ENCODE peak calls at places on chromosomes 16 and 17, in ten cellular contexts. One of them, this sample, is unnamed.

GRCh38 chr17:80446645-80447405 is 29.6 kb downstream of the NPTX1 start:
- DNase-seq in RWPE2: no peak
- DNase-seq in transverse colon: no peak
- DNase-seq in RWPE1: no peak
- DNase-seq in substantia nigra: no peak
- DNase-seq in cardiac muscle cell: no peak
- DNase-seq in ascending aorta: no peak
- DNase-seq in naive thymus-derived CD4-positive, alpha-beta T cell: no peak
- DNase-seq in CD4-positive, alpha-beta memory T cell: no peak
- DNase-seq in mesendoderm: no peak
- DNase-seq in this sample: no peak

GRCh38 chr17:56973520-56973919 is 4.4 kb upstream of the SCPEP1 start:
- DNase-seq in RWPE2: no peak
- DNase-seq in transverse colon: no peak
- DNase-seq in RWPE1: peak
- DNase-seq in substantia nigra: no peak
- DNase-seq in cardiac muscle cell: no peak
- DNase-seq in ascending aorta: no peak
- DNase-seq in naive thymus-derived CD4-positive, alpha-beta T cell: no peak
- DNase-seq in CD4-positive, alpha-beta memory T cell: no peak
- DNase-seq in mesendoderm: no peak
- DNase-seq in this sample: peak

GRCh38 chr17:79855331-79856124 is 16.3 kb upstream of the CBX4 start:
- DNase-seq in RWPE2: peak
- DNase-seq in transverse colon: no peak
- DNase-seq in RWPE1: no peak
- DNase-seq in substantia nigra: no peak
- DNase-seq in cardiac muscle cell: no peak
- DNase-seq in ascending aorta: no peak
- DNase-seq in naive thymus-derived CD4-positive, alpha-beta T cell: no peak
- DNase-seq in CD4-positive, alpha-beta memory T cell: no peak
- DNase-seq in mesendoderm: no peak
- DNase-seq in this sample: no peak

GRCh38 chr17:60269417-60269816 is 119.6 kb downstream of the CA4 start:
- DNase-seq in RWPE2: no peak
- DNase-seq in transverse colon: no peak
- DNase-seq in RWPE1: no peak
- DNase-seq in substantia nigra: no peak
- DNase-seq in cardiac muscle cell: no peak
- DNase-seq in ascending aorta: no peak
- DNase-seq in naive thymus-derived CD4-positive, alpha-beta T cell: no peak
- DNase-seq in CD4-positive, alpha-beta memory T cell: no peak
- DNase-seq in mesendoderm: no peak
- DNase-seq in this sample: no peak

GRCh38 chr16:3188925-3189825 is 1.2 kb downstream of the OR1F1 start:
- DNase-seq in RWPE2: peak
- DNase-seq in transverse colon: no peak
- DNase-seq in RWPE1: peak
- DNase-seq in substantia nigra: no peak
- DNase-seq in cardiac muscle cell: peak
- DNase-seq in ascending aorta: no peak
- DNase-seq in naive thymus-derived CD4-positive, alpha-beta T cell: no peak
- DNase-seq in CD4-positive, alpha-beta memory T cell: no peak
- DNase-seq in mesendoderm: peak
- DNase-seq in this sample: no peak

GRCh38 chr17:76132574-76133338 is 8.3 kb downstream of the FOXJ1 start:
- DNase-seq in RWPE2: peak
- DNase-seq in transverse colon: peak
- DNase-seq in RWPE1: peak
- DNase-seq in substantia nigra: no peak
- DNase-seq in cardiac muscle cell: no peak
- DNase-seq in ascending aorta: no peak
- DNase-seq in naive thymus-derived CD4-positive, alpha-beta T cell: no peak
- DNase-seq in CD4-positive, alpha-beta memory T cell: no peak
- DNase-seq in mesendoderm: peak
- DNase-seq in this sample: peak

GRCh38 chr17:4250887-4251286 is 12.9 kb downstream of the ANKFY1 start:
- DNase-seq in RWPE2: no peak
- DNase-seq in transverse colon: no peak
- DNase-seq in RWPE1: no peak
- DNase-seq in substantia nigra: no peak
- DNase-seq in cardiac muscle cell: no peak
- DNase-seq in ascending aorta: no peak
- DNase-seq in naive thymus-derived CD4-positive, alpha-beta T cell: no peak
- DNase-seq in CD4-positive, alpha-beta memory T cell: no peak
- DNase-seq in mesendoderm: no peak
- DNase-seq in this sample: no peak

GRCh38 chr16:17408296-17408695 is 62.5 kb downstream of the XYLT1 start:
- DNase-seq in RWPE2: no peak
- DNase-seq in transverse colon: no peak
- DNase-seq in RWPE1: no peak
- DNase-seq in substantia nigra: no peak
- DNase-seq in cardiac muscle cell: no peak
- DNase-seq in ascending aorta: no peak
- DNase-seq in naive thymus-derived CD4-positive, alpha-beta T cell: no peak
- DNase-seq in CD4-positive, alpha-beta memory T cell: no peak
- DNase-seq in mesendoderm: no peak
- DNase-seq in this sample: no peak

GRCh38 chr17:12007466-12007865 is 10.2 kb upstream of the ZNF18 start:
- DNase-seq in RWPE2: no peak
- DNase-seq in transverse colon: no peak
- DNase-seq in RWPE1: no peak
- DNase-seq in substantia nigra: no peak
- DNase-seq in cardiac muscle cell: no peak
- DNase-seq in ascending aorta: no peak
- DNase-seq in naive thymus-derived CD4-positive, alpha-beta T cell: no peak
- DNase-seq in CD4-positive, alpha-beta memory T cell: no peak
- DNase-seq in mesendoderm: no peak
- DNase-seq in this sample: no peak

GRCh38 chr17:77829871-77830799 is 128.4 kb upstream of the TNRC6C start:
- DNase-seq in RWPE2: peak
- DNase-seq in transverse colon: no peak
- DNase-seq in RWPE1: peak
- DNase-seq in substantia nigra: no peak
- DNase-seq in cardiac muscle cell: no peak
- DNase-seq in ascending aorta: peak
- DNase-seq in naive thymus-derived CD4-positive, alpha-beta T cell: no peak
- DNase-seq in CD4-positive, alpha-beta memory T cell: no peak
- DNase-seq in mesendoderm: no peak
- DNase-seq in this sample: no peak

GRCh38 chr17:62996221-62996620 is 30.2 kb downstream of the TANC2 start:
- DNase-seq in RWPE2: no peak
- DNase-seq in transverse colon: no peak
- DNase-seq in RWPE1: no peak
- DNase-seq in substantia nigra: no peak
- DNase-seq in cardiac muscle cell: no peak
- DNase-seq in ascending aorta: no peak
- DNase-seq in naive thymus-derived CD4-positive, alpha-beta T cell: no peak
- DNase-seq in CD4-positive, alpha-beta memory T cell: no peak
- DNase-seq in mesendoderm: no peak
- DNase-seq in this sample: no peak

GRCh38 chr17:2902546-2902945 is 106.3 kb downstream of the RAP1GAP2 start:
- DNase-seq in RWPE2: no peak
- DNase-seq in transverse colon: no peak
- DNase-seq in RWPE1: no peak
- DNase-seq in substantia nigra: no peak
- DNase-seq in cardiac muscle cell: no peak
- DNase-seq in ascending aorta: no peak
- DNase-seq in naive thymus-derived CD4-positive, alpha-beta T cell: no peak
- DNase-seq in CD4-positive, alpha-beta memory T cell: no peak
- DNase-seq in mesendoderm: no peak
- DNase-seq in this sample: no peak

GRCh38 chr17:81652901-81653771 is 3.2 kb downstream of the PDE6G start:
- DNase-seq in RWPE2: no peak
- DNase-seq in transverse colon: no peak
- DNase-seq in RWPE1: no peak
- DNase-seq in substantia nigra: no peak
- DNase-seq in cardiac muscle cell: no peak
- DNase-seq in ascending aorta: no peak
- DNase-seq in naive thymus-derived CD4-positive, alpha-beta T cell: no peak
- DNase-seq in CD4-positive, alpha-beta memory T cell: no peak
- DNase-seq in mesendoderm: peak
- DNase-seq in this sample: no peak

GRCh38 chr16:4290236-4290830 is 17.5 kb upstream of the TFAP4 start:
- DNase-seq in RWPE2: no peak
- DNase-seq in transverse colon: no peak
- DNase-seq in RWPE1: peak
- DNase-seq in substantia nigra: no peak
- DNase-seq in cardiac muscle cell: peak
- DNase-seq in ascending aorta: no peak
- DNase-seq in naive thymus-derived CD4-positive, alpha-beta T cell: no peak
- DNase-seq in CD4-positive, alpha-beta memory T cell: no peak
- DNase-seq in mesendoderm: peak
- DNase-seq in this sample: peak

GRCh38 chr17:67421869-67422273 is 44.8 kb downstream of the PITPNC1 start:
- DNase-seq in RWPE2: peak
- DNase-seq in transverse colon: peak
- DNase-seq in RWPE1: peak
- DNase-seq in substantia nigra: no peak
- DNase-seq in cardiac muscle cell: no peak
- DNase-seq in ascending aorta: no peak
- DNase-seq in naive thymus-derived CD4-positive, alpha-beta T cell: peak
- DNase-seq in CD4-positive, alpha-beta memory T cell: peak
- DNase-seq in mesendoderm: peak
- DNase-seq in this sample: no peak

GRCh38 chr16:3131755-3132377 is 3.0 kb upstream of the ZNF213 start:
- DNase-seq in RWPE2: no peak
- DNase-seq in transverse colon: peak
- DNase-seq in RWPE1: peak
- DNase-seq in substantia nigra: no peak
- DNase-seq in cardiac muscle cell: peak
- DNase-seq in ascending aorta: no peak
- DNase-seq in naive thymus-derived CD4-positive, alpha-beta T cell: peak
- DNase-seq in CD4-positive, alpha-beta memory T cell: no peak
- DNase-seq in mesendoderm: peak
- DNase-seq in this sample: no peak

DNA sequence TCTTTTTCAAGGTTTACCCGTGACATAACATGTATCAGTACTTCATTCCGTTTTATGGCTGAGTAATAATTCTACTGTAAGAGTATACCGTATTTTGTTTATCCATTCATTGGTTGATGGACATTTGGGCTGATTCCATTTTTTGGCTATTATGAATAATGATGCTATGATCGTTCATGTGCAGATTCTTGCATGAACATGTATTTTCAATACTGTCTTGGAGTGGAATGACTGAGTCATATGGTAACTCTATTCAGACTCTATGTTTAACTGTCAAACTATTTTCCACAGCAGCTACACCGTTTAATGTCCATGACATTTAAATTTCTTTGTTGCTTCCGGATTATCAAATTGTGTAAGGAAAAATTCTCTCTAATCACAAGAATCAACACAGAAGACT is 17.9 kb downstream of the BFAR start:
- DNase-seq in RWPE2: no peak
- DNase-seq in transverse colon: no peak
- DNase-seq in RWPE1: peak
- DNase-seq in substantia nigra: no peak
- DNase-seq in cardiac muscle cell: no peak
- DNase-seq in ascending aorta: no peak
- DNase-seq in naive thymus-derived CD4-positive, alpha-beta T cell: no peak
- DNase-seq in CD4-positive, alpha-beta memory T cell: no peak
- DNase-seq in mesendoderm: no peak
- DNase-seq in this sample: no peak
- H3K27ac ChIP-seq in RWPE2: peak
- H3K27ac ChIP-seq in transverse colon: no peak
- H3K27ac ChIP-seq in RWPE1: peak
- H3K27ac ChIP-seq in substantia nigra: no peak
- H3K27ac ChIP-seq in cardiac muscle cell: no peak
- H3K27ac ChIP-seq in ascending aorta: no peak
- H3K27ac ChIP-seq in naive thymus-derived CD4-positive, alpha-beta T cell: no peak
- H3K27ac ChIP-seq in CD4-positive, alpha-beta memory T cell: no peak
- H3K27ac ChIP-seq in mesendoderm: no peak
- H3K27ac ChIP-seq in this sample: no peak

DNA sequence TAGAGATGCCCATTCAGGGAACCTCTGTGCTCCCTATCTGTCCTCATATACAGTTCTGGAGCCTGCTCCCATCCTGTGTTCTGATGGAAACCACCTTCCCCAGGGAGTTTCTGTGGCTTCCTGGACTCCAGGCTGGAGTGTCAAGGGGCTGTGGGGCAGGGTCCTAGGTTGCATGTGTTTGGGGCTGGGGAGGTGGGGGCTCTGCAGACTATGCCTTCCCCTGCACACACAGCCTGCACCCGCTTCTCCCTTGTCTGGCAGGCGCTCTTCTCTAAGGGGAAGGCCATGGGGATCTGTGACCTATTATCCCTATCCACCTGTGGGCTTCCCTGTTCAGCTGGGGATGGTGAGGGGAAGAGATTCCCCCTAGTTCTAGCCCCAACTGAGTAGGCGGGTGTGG is 14.3 kb downstream of the RARA start:
- DNase-seq in RWPE2: no peak
- DNase-seq in transverse colon: no peak
- DNase-seq in RWPE1: no peak
- DNase-seq in substantia nigra: no peak
- DNase-seq in cardiac muscle cell: no peak
- DNase-seq in ascending aorta: no peak
- DNase-seq in naive thymus-derived CD4-positive, alpha-beta T cell: no peak
- DNase-seq in CD4-positive, alpha-beta memory T cell: no peak
- DNase-seq in mesendoderm: no peak
- DNase-seq in this sample: no peak
- H3K27ac ChIP-seq in RWPE2: peak
- H3K27ac ChIP-seq in transverse colon: peak
- H3K27ac ChIP-seq in RWPE1: peak
- H3K27ac ChIP-seq in substantia nigra: peak
- H3K27ac ChIP-seq in cardiac muscle cell: no peak
- H3K27ac ChIP-seq in ascending aorta: peak
- H3K27ac ChIP-seq in naive thymus-derived CD4-positive, alpha-beta T cell: peak
- H3K27ac ChIP-seq in CD4-positive, alpha-beta memory T cell: peak
- H3K27ac ChIP-seq in mesendoderm: no peak
- H3K27ac ChIP-seq in this sample: peak

GRCh38 chr17:17806035-17806434 is 30.8 kb downstream of the SREBF1 start:
- DNase-seq in RWPE2: no peak
- DNase-seq in transverse colon: no peak
- DNase-seq in RWPE1: no peak
- DNase-seq in substantia nigra: no peak
- DNase-seq in cardiac muscle cell: no peak
- DNase-seq in ascending aorta: no peak
- DNase-seq in naive thymus-derived CD4-positive, alpha-beta T cell: no peak
- DNase-seq in CD4-positive, alpha-beta memory T cell: no peak
- DNase-seq in mesendoderm: no peak
- DNase-seq in this sample: no peak
- H3K27ac ChIP-seq in RWPE2: no peak
- H3K27ac ChIP-seq in transverse colon: no peak
- H3K27ac ChIP-seq in RWPE1: peak
- H3K27ac ChIP-seq in substantia nigra: peak
- H3K27ac ChIP-seq in cardiac muscle cell: no peak
- H3K27ac ChIP-seq in ascending aorta: no peak
- H3K27ac ChIP-seq in naive thymus-derived CD4-positive, alpha-beta T cell: no peak
- H3K27ac ChIP-seq in CD4-positive, alpha-beta memory T cell: no peak
- H3K27ac ChIP-seq in mesendoderm: no peak
- H3K27ac ChIP-seq in this sample: no peak

DNA sequence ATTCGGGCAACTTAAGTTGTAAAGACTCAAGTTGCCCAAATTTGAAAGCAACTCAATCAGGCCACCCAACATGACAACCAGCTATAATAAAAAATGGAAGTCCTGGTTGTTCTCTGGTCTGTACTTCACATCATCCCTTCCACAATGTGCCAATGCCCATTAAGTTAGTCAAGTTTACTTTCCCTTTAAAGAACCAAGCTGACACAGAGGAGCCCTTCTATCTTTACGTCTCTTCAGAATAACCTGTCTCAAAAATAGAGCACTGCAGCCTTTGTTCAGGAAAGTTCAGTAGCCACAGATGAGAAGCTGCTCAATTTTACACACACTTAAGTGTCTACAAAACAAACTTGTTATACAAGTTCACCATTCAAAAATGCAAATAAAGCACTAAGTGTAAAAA is 75.1 kb upstream of the C17orf78 start:
- DNase-seq in RWPE2: no peak
- DNase-seq in transverse colon: no peak
- DNase-seq in RWPE1: no peak
- DNase-seq in substantia nigra: no peak
- DNase-seq in cardiac muscle cell: no peak
- DNase-seq in ascending aorta: no peak
- DNase-seq in naive thymus-derived CD4-positive, alpha-beta T cell: no peak
- DNase-seq in CD4-positive, alpha-beta memory T cell: no peak
- DNase-seq in mesendoderm: no peak
- DNase-seq in this sample: no peak
- H3K27ac ChIP-seq in RWPE2: peak
- H3K27ac ChIP-seq in transverse colon: no peak
- H3K27ac ChIP-seq in RWPE1: no peak
- H3K27ac ChIP-seq in substantia nigra: peak
- H3K27ac ChIP-seq in cardiac muscle cell: peak
- H3K27ac ChIP-seq in ascending aorta: peak
- H3K27ac ChIP-seq in naive thymus-derived CD4-positive, alpha-beta T cell: no peak
- H3K27ac ChIP-seq in CD4-positive, alpha-beta memory T cell: no peak
- H3K27ac ChIP-seq in mesendoderm: no peak
- H3K27ac ChIP-seq in this sample: no peak